ENCODE peak calls at places on chromosomes 7 and 10, in ten cellular contexts. S is SIG-M5; X is memory B cell; A is posterior vena cava; F is GM12864; Y is kidney epithelial cell; C is activated CD4-positive, CD25-positive, alpha-beta regulatory T cell treated with anti-CD3 and anti-CD28 coated beads, Interleukin-2, amount 50 U/mL, for 16 hours; D is body of pancreas; I is cardiac muscle cell; P is amygdala. B is an unnamed sample.

GRCh38 chr7:47336178-47337020 is 245.5 kb downstream of the TNS3 start:
- DNase-seq in F (no peak), I (peak; percentile 48), Y (no peak), C (no peak), P (no peak), X (no peak), A (no peak), D (no peak), S (no peak), B (no peak)

GRCh38 chr10:32077896-32078295 is 21.7 kb upstream of the KIF5B start:
- DNase-seq in F (no peak), D (no peak), X (no peak), A (peak; percentile 87), S (no peak), Y (no peak), P (no peak), I (peak; percentile 65), C (no peak), B (no peak)

GRCh38 chr10:13734151-13734550 is 147.4 kb downstream of the PRPF18 start:
- DNase-seq in D (no peak), A (no peak), Y (no peak), P (no peak), F (no peak), X (no peak), S (no peak), I (no peak), C (no peak), B (no peak)

GRCh38 chr7:74575083-74575803 is 82.3 kb upstream of the GTF2I start:
- DNase-seq in I (peak; percentile 36), F (no peak), D (no peak), X (no peak), S (no peak), P (no peak), Y (peak; percentile 57), C (no peak), A (no peak), B (no peak)

GRCh38 chr7:137325927-137326326 is 17.6 kb downstream of the PTN start:
- DNase-seq in F (no peak), D (no peak), X (no peak), A (no peak), P (no peak), Y (no peak), S (no peak), C (no peak), I (no peak), B (no peak)

GRCh38 chr7:138032775-138033174 is 30.9 kb upstream of the CREB3L2 start:
- DNase-seq in I (peak; percentile 54), C (no peak), Y (no peak), S (no peak), P (no peak), X (no peak), F (no peak), A (no peak), D (no peak), B (no peak)

GRCh38 chr7:135758531-135758932 is 9.9 kb upstream of the FAM180A start:
- DNase-seq in D (no peak), X (no peak), I (peak; percentile 88), F (no peak), P (no peak), Y (no peak), C (no peak), S (no peak), A (peak; percentile 87), B (no peak)

GRCh38 chr10:102455893-102456471 is 4.6 kb upstream of the C10orf95 start:
- DNase-seq in F (no peak), S (no peak), I (peak; percentile 92), Y (peak; percentile 68), D (no peak), C (no peak), P (no peak), X (no peak), A (no peak), B (peak; percentile 73)

GRCh38 chr10:43352951-43353350 is 18.5 kb upstream of the FXYD4 start:
- DNase-seq in P (no peak), I (no peak), F (no peak), Y (no peak), A (no peak), D (no peak), C (no peak), S (no peak), X (no peak), B (no peak)

GRCh38 chr10:24382596-24382978 is 173.6 kb downstream of the KIAA1217 start:
- DNase-seq in D (no peak), I (no peak), A (no peak), Y (no peak), F (peak; percentile 29), X (no peak), P (no peak), S (no peak), C (no peak), B (no peak)

B was measured in D721Med.